ENCODE peak calls at places on chromosomes 1 and 21, in five cellular contexts. One of them, this sample, is unnamed.

GRCh38 chr1:27045973-27046558 is 33.4 kb upstream of the TENT5B start:
- DNase-seq in cardiac muscle cell: peak
- DNase-seq in SJSA1: peak
- DNase-seq in H54: peak
- DNase-seq in fibroblast of pulmonary artery: peak
- DNase-seq in this sample: peak

GRCh38 chr1:71047635-71048607 is at the start of gene PTGER3:
- DNase-seq in H54: no peak
- DNase-seq in SJSA1: peak
- DNase-seq in cardiac muscle cell: peak
- DNase-seq in fibroblast of pulmonary artery: no peak
- DNase-seq in this sample: peak

GRCh38 chr1:63537940-63538339 is 14.6 kb downstream of the EFCAB7 start:
- DNase-seq in H54: no peak
- DNase-seq in cardiac muscle cell: no peak
- DNase-seq in fibroblast of pulmonary artery: peak
- DNase-seq in SJSA1: no peak
- DNase-seq in this sample: peak

GRCh38 chr1:205827623-205828022 is 14.6 kb upstream of the SLC41A1 start:
- DNase-seq in fibroblast of pulmonary artery: no peak
- DNase-seq in SJSA1: no peak
- DNase-seq in H54: no peak
- DNase-seq in cardiac muscle cell: no peak
- DNase-seq in this sample: no peak

GRCh38 chr1:22133928-22134324 is 9.0 kb downstream of the WNT4 start:
- DNase-seq in fibroblast of pulmonary artery: no peak
- DNase-seq in cardiac muscle cell: no peak
- DNase-seq in SJSA1: no peak
- DNase-seq in H54: no peak
- DNase-seq in this sample: no peak

GRCh38 chr1:36084502-36085115 is 715 bp downstream of the TEKT2 start:
- DNase-seq in cardiac muscle cell: no peak
- DNase-seq in H54: no peak
- DNase-seq in SJSA1: no peak
- DNase-seq in fibroblast of pulmonary artery: no peak
- DNase-seq in this sample: no peak

GRCh38 chr1:162196387-162196786 is 126.9 kb downstream of the NOS1AP start:
- DNase-seq in cardiac muscle cell: no peak
- DNase-seq in fibroblast of pulmonary artery: no peak
- DNase-seq in SJSA1: no peak
- DNase-seq in H54: no peak
- DNase-seq in this sample: no peak

GRCh38 chr1:111538343-111539035 is 35.1 kb upstream of the ADORA3 start:
- DNase-seq in cardiac muscle cell: no peak
- DNase-seq in fibroblast of pulmonary artery: peak
- DNase-seq in H54: peak
- DNase-seq in SJSA1: peak
- DNase-seq in this sample: peak

GRCh38 chr1:238113222-238113621 is 222.5 kb upstream of the ZP4 start:
- DNase-seq in SJSA1: no peak
- DNase-seq in fibroblast of pulmonary artery: no peak
- DNase-seq in H54: no peak
- DNase-seq in cardiac muscle cell: no peak
- DNase-seq in this sample: no peak

GRCh38 chr1:195202271-195202670 is 1406.0 kb downstream of the KCNT2 start:
- DNase-seq in H54: no peak
- DNase-seq in SJSA1: no peak
- DNase-seq in fibroblast of pulmonary artery: peak
- DNase-seq in cardiac muscle cell: peak
- DNase-seq in this sample: no peak

GRCh38 chr1:31764307-31765040 is at the start of gene ADGRB2:
- DNase-seq in cardiac muscle cell: peak
- DNase-seq in SJSA1: peak
- DNase-seq in H54: no peak
- DNase-seq in fibroblast of pulmonary artery: no peak
- DNase-seq in this sample: no peak

GRCh38 chr21:39016740-39017315 is 166.4 kb downstream of the PSMG1 start:
- DNase-seq in H54: no peak
- DNase-seq in cardiac muscle cell: no peak
- DNase-seq in fibroblast of pulmonary artery: no peak
- DNase-seq in SJSA1: no peak
- DNase-seq in this sample: peak

GRCh38 chr21:36470294-36470693 is 9.6 kb downstream of the CLDN14 start:
- DNase-seq in fibroblast of pulmonary artery: no peak
- DNase-seq in SJSA1: no peak
- DNase-seq in cardiac muscle cell: no peak
- DNase-seq in H54: peak
- DNase-seq in this sample: no peak

GRCh38 chr1:39141925-39142324 is 62.6 kb upstream of the MACF1 start:
- DNase-seq in fibroblast of pulmonary artery: peak
- DNase-seq in H54: no peak
- DNase-seq in SJSA1: no peak
- DNase-seq in cardiac muscle cell: peak
- DNase-seq in this sample: peak

GRCh38 chr1:67432745-67433144 is 2.5 kb upstream of the SERBP1 start:
- DNase-seq in H54: no peak
- DNase-seq in SJSA1: no peak
- DNase-seq in fibroblast of pulmonary artery: no peak
- DNase-seq in cardiac muscle cell: no peak
- DNase-seq in this sample: no peak

GRCh38 chr1:228902781-228903572 is 167.7 kb downstream of the RHOU start:
- DNase-seq in SJSA1: peak
- DNase-seq in fibroblast of pulmonary artery: peak
- DNase-seq in H54: peak
- DNase-seq in cardiac muscle cell: no peak
- DNase-seq in this sample: peak

GRCh38 chr1:193211539-193211938 is 25.1 kb upstream of the B3GALT2 start:
- DNase-seq in SJSA1: peak
- DNase-seq in cardiac muscle cell: peak
- DNase-seq in fibroblast of pulmonary artery: peak
- DNase-seq in H54: peak
- DNase-seq in this sample: peak

GRCh38 chr1:182317489-182318180 is 74.0 kb downstream of the GLUL start:
- DNase-seq in cardiac muscle cell: no peak
- DNase-seq in H54: no peak
- DNase-seq in SJSA1: no peak
- DNase-seq in fibroblast of pulmonary artery: no peak
- DNase-seq in this sample: no peak

GRCh38 chr1:157249326-157249725 is 111.1 kb upstream of the ETV3 start:
- DNase-seq in cardiac muscle cell: no peak
- DNase-seq in fibroblast of pulmonary artery: no peak
- DNase-seq in SJSA1: peak
- DNase-seq in H54: no peak
- DNase-seq in this sample: no peak